ENCODE peak calls at places on chromosomes 1 and 21, in eight cellular contexts. G is T follicular helper cell; Y is stimulated activated CD8-positive, alpha-beta memory T cell treated with anti-CD3 and anti-CD28 coated beads, Interleukin-2, amount 100 ng/mL, for 48 hours; F is NCI-H774; S is lung; C is CD8-positive, alpha-beta memory T cell; A is neuronal stem cell; J is SK-MEL-5. U is an unnamed sample.

GRCh38 chr1:109386054-109386717 is 11.5 kb downstream of the SORT1 start:
- DNase-seq in J (no peak), S (no peak), Y (no peak), A (no peak), F (no peak), G (no peak), C (no peak), U (no peak)

GRCh38 chr21:35974801-35975200 is 85.5 kb downstream of the SETD4 start:
- DNase-seq in F (peak), Y (no peak), C (no peak), J (no peak), G (no peak), A (no peak), S (no peak), U (peak)

GRCh38 chr1:47230692-47231313 is 1.2 kb downstream of the TAL1 start:
- DNase-seq in S (no peak), A (no peak), G (no peak), F (no peak), Y (no peak), J (no peak), C (no peak), U (no peak)

GRCh38 chr1:67840449-67840848 is 7.2 kb upstream of the GNG12 start:
- DNase-seq in J (no peak), C (no peak), A (no peak), G (no peak), F (no peak), Y (no peak), S (no peak), U (no peak)

GRCh38 chr1:234402939-234403338 is 29.7 kb downstream of the COA6 start:
- DNase-seq in C (no peak), G (no peak), F (no peak), J (no peak), S (no peak), Y (no peak), A (no peak), U (no peak)

GRCh38 chr1:160542303-160542945 is 19.4 kb upstream of the SLAMF6 start:
- DNase-seq in F (no peak), A (no peak), Y (no peak), J (no peak), G (no peak), C (no peak), S (no peak), U (peak)

GRCh38 chr1:246564839-246565750 is 966 bp downstream of the TFB2M start:
- DNase-seq in S (no peak), G (no peak), Y (no peak), J (no peak), A (no peak), F (no peak), C (no peak), U (no peak)

GRCh38 chr21:29208666-29209059 is 78.2 kb downstream of the MAP3K7CL start:
- DNase-seq in C (no peak), G (no peak), A (no peak), S (no peak), Y (no peak), F (no peak), J (peak), U (peak)

GRCh38 chr1:230792691-230793462 is 45.7 kb downstream of the CAPN9 start:
- DNase-seq in A (no peak), C (no peak), S (no peak), J (peak), F (no peak), G (no peak), Y (no peak), U (no peak)

GRCh38 chr1:8858888-8859706 is 19.4 kb downstream of the ENO1 start:
- DNase-seq in F (no peak), A (peak), J (peak), Y (no peak), S (no peak), C (no peak), G (peak), U (no peak)

GRCh38 chr1:33985166-33985565 is 121.3 kb downstream of the HMGB4 start:
- DNase-seq in G (no peak), J (no peak), C (no peak), Y (no peak), A (no peak), S (no peak), F (no peak), U (no peak)

GRCh38 chr1:205568469-205569361 is 63.1 kb downstream of the ELK4 start:
- DNase-seq in J (no peak), G (no peak), F (no peak), S (no peak), A (no peak), Y (no peak), C (no peak), U (no peak)

GRCh38 chr1:203202431-203203245 is 16.1 kb upstream of the CHI3L1 start:
- DNase-seq in Y (no peak), G (no peak), A (no peak), C (no peak), F (no peak), J (no peak), S (peak), U (no peak)

GRCh38 chr1:14486401-14487110 is 111.9 kb upstream of the KAZN start:
- DNase-seq in Y (no peak), F (no peak), J (no peak), A (no peak), C (no peak), S (no peak), G (no peak), U (no peak)

GRCh38 chr21:33289199-33289819 is 23.1 kb downstream of the IL10RB start:
- DNase-seq in A (no peak), S (no peak), G (no peak), Y (no peak), J (no peak), C (no peak), F (no peak), U (no peak)

GRCh38 chr1:211259596-211260126 is 495 bp downstream of the RCOR3 start:
- DNase-seq in S (peak), J (peak), Y (peak), A (no peak), G (peak), F (peak), C (peak), U (peak)

GRCh38 chr1:115409853-115410150 is 71.8 kb upstream of the NGF start:
- DNase-seq in C (no peak), Y (no peak), G (no peak), A (no peak), J (no peak), F (no peak), S (no peak), U (no peak)

GRCh38 chr1:36198641-36199040 is 25.6 kb upstream of the THRAP3 start:
- DNase-seq in C (no peak), G (no peak), S (no peak), A (no peak), Y (no peak), F (no peak), J (no peak), U (no peak)

GRCh38 chr21:44051462-44051941 is 39.4 kb downstream of the TRAPPC10 start:
- DNase-seq in C (no peak), Y (no peak), F (no peak), S (no peak), G (no peak), A (no peak), J (no peak), U (no peak)

GRCh38 chr1:150549496-150550221 is 451 bp downstream of the ADAMTSL4 start:
- DNase-seq in C (no peak), J (no peak), A (no peak), F (no peak), Y (no peak), G (no peak), S (no peak), U (no peak)

GRCh38 chr1:230066466-230067404 is at the start of gene GALNT2:
- DNase-seq in A (peak), C (peak), S (peak), Y (peak), G (peak), F (peak), J (peak), U (peak)

GRCh38 chr1:210828996-210829596 is 304.9 kb downstream of the KCNH1 start:
- DNase-seq in C (no peak), G (no peak), Y (no peak), J (no peak), A (no peak), S (no peak), F (no peak), U (no peak)

GRCh38 chr21:34722684-34723300 is 54.0 kb downstream of the CLIC6 start:
- DNase-seq in F (no peak), J (peak), A (peak), G (peak), S (no peak), C (no peak), Y (no peak), U (peak)

GRCh38 chr1:231631717-231632116 is 5.1 kb downstream of the DISC1 start:
- DNase-seq in J (no peak), S (no peak), G (no peak), F (no peak), A (no peak), C (no peak), Y (no peak), U (no peak)

GRCh38 chr1:69230223-69230622 is 337.5 kb upstream of the LRRC7 start:
- DNase-seq in A (no peak), F (no peak), J (no peak), C (no peak), G (no peak), S (no peak), Y (no peak), U (no peak)

GRCh38 chr1:45796946-45797345 is 6.5 kb upstream of the MAST2 start:
- DNase-seq in C (no peak), Y (no peak), J (no peak), F (no peak), A (peak), S (no peak), G (no peak), U (no peak)

GRCh38 chr21:41711416-41712023 is 55.3 kb downstream of the RIPK4 start:
- DNase-seq in S (no peak), C (no peak), Y (no peak), F (no peak), A (no peak), G (no peak), J (peak), U (peak)

GRCh38 chr1:199157494-199157893 is 518.7 kb downstream of the PTPRC start:
- DNase-seq in Y (no peak), F (no peak), C (no peak), J (no peak), S (no peak), A (no peak), G (no peak), U (no peak)

GRCh38 chr1:182164273-182164672 is 102.8 kb upstream of the ZNF648 start:
- DNase-seq in A (no peak), S (no peak), J (no peak), C (no peak), F (no peak), G (no peak), Y (no peak), U (no peak)

GRCh38 chr1:150185481-150185880 is 35.8 kb downstream of the PLEKHO1 start:
- DNase-seq in A (no peak), C (no peak), G (no peak), J (no peak), S (no peak), F (no peak), Y (no peak), U (no peak)

GRCh38 chr1:221880182-221880581 is 138.3 kb upstream of the DUSP10 start:
- DNase-seq in F (no peak), J (no peak), A (no peak), Y (no peak), G (no peak), C (no peak), S (no peak), U (no peak)

GRCh38 chr1:202173993-202174392 is 13.6 kb upstream of the PTPN7 start:
- DNase-seq in S (no peak), A (no peak), Y (no peak), F (no peak), G (no peak), J (no peak), C (no peak), U (no peak)

GRCh38 chr1:39395357-39395831 is 96.0 kb upstream of the BMP8A start:
- DNase-seq in J (peak), F (no peak), C (no peak), S (no peak), G (no peak), A (no peak), Y (no peak), U (peak)

GRCh38 chr21:41739011-41739410 is 27.8 kb downstream of the RIPK4 start:
- DNase-seq in J (no peak), C (no peak), A (no peak), F (no peak), S (no peak), Y (no peak), G (no peak), U (no peak)

GRCh38 chr1:70319750-70320149 is 34.8 kb downstream of the ANKRD13C start:
- DNase-seq in A (no peak), C (no peak), S (no peak), G (no peak), J (no peak), F (no peak), Y (no peak), U (no peak)

GRCh38 chr1:238488406-238488805 is 597.7 kb upstream of the ZP4 start:
- DNase-seq in Y (no peak), J (no peak), F (no peak), S (no peak), C (no peak), A (no peak), G (no peak), U (no peak)

GRCh38 chr1:109756848-109757521 is 6.7 kb downstream of the EPS8L3 start:
- DNase-seq in A (no peak), J (no peak), Y (no peak), G (no peak), S (no peak), F (no peak), C (no peak), U (no peak)

GRCh38 chr1:43464840-43465693 is 11.3 kb upstream of the HYI start:
- DNase-seq in J (no peak), Y (no peak), C (no peak), G (no peak), F (no peak), S (no peak), A (no peak), U (no peak)

GRCh38 chr1:30313584-30313983 is 409.8 kb downstream of the MATN1 start:
- DNase-seq in G (no peak), J (no peak), A (no peak), F (no peak), C (no peak), S (no peak), Y (no peak), U (no peak)

GRCh38 chr1:29669488-29669871 is 433.2 kb downstream of the PTPRU start:
- DNase-seq in S (no peak), F (no peak), G (no peak), C (no peak), Y (no peak), J (no peak), A (no peak), U (no peak)

U was measured in COLO829.